ENCODE peak calls at places on chromosomes 4 and X, in six cellular contexts. H is HepG2, D is stomach, M is K562, O is suprapubic skin, Z is sigmoid colon. N is an unnamed sample.

GRCh38 chrX:44234116-44234515 is 109.4 kb downstream of the EFHC2 start:
- DNase-seq in D (no peak), O (no peak), Z (no peak), M (no peak), H (no peak), N (no peak)

GRCh38 chr4:39976945-39977488 is 694 bp downstream of the PDS5A start:
- DNase-seq in M (peak), Z (peak), O (no peak), D (peak), H (no peak), N (no peak)

GRCh38 chr4:704198-704891 is 1.3 kb upstream of the PCGF3 start:
- DNase-seq in D (no peak), H (no peak), M (no peak), O (no peak), Z (peak), N (no peak)

GRCh38 chr4:8329859-8330761 is 60.6 kb downstream of the HTRA3 start:
- DNase-seq in D (no peak), M (no peak), Z (peak), H (no peak), O (peak), N (no peak)

GRCh38 chrX:9862525-9862924 is 76.3 kb downstream of the SHROOM2 start:
- DNase-seq in H (no peak), D (no peak), O (no peak), M (no peak), Z (no peak), N (no peak)

GRCh38 chr4:170025523-170026252 is 507 bp downstream of the MFAP3L start:
- DNase-seq in O (peak), H (no peak), D (no peak), Z (peak), M (no peak), N (peak)

GRCh38 chr4:52376107-52376704 is 282.9 kb downstream of the USP46 start:
- DNase-seq in O (no peak), D (no peak), H (peak), Z (no peak), M (peak), N (no peak)

GRCh38 chrX:150456941-150457340 is 93.8 kb downstream of the MAMLD1 start:
- DNase-seq in M (no peak), Z (no peak), D (no peak), O (no peak), H (no peak), N (no peak)

GRCh38 chr4:183164963-183165362 is 65.9 kb downstream of the WWC2 start:
- DNase-seq in M (no peak), D (no peak), H (no peak), O (no peak), Z (no peak), N (no peak)

GRCh38 chrX:21974011-21974385 is 33.5 kb downstream of the SMS start:
- DNase-seq in O (no peak), D (no peak), H (no peak), Z (no peak), M (no peak), N (no peak)

GRCh38 chr4:168803727-168804126 is 206.3 kb downstream of the CBR4 start:
- DNase-seq in O (no peak), H (no peak), Z (no peak), M (no peak), D (no peak), N (no peak)

GRCh38 chr4:149296084-149296483 is 519.6 kb downstream of the IQCM start:
- DNase-seq in D (no peak), M (no peak), O (no peak), H (no peak), Z (no peak), N (no peak)

GRCh38 chr4:189600598-189601435 is 339.9 kb upstream of the FRG1 start:
- DNase-seq in H (no peak), Z (no peak), O (no peak), D (no peak), M (no peak), N (no peak)

GRCh38 chrX:24133280-24133679 is 16.2 kb upstream of the ZFX start:
- DNase-seq in O (no peak), D (no peak), M (no peak), H (no peak), Z (no peak), N (no peak)

GRCh38 chrX:65536291-65536690 is 1.7 kb upstream of the LAS1L start:
- DNase-seq in D (no peak), H (no peak), O (no peak), M (no peak), Z (no peak), N (no peak)

GRCh38 chrX:65534450-65535292 is at the start of gene LAS1L:
- DNase-seq in O (peak), D (peak), Z (peak), H (peak), M (peak), N (peak)

GRCh38 chrX:65532016-65532415 is 2.6 kb downstream of the LAS1L start:
- DNase-seq in Z (no peak), M (no peak), H (no peak), D (no peak), O (no peak), N (no peak)

GRCh38 chrX:65537229-65537628 is 2.6 kb upstream of the LAS1L start:
- DNase-seq in Z (no peak), O (no peak), M (no peak), D (no peak), H (no peak), N (no peak)
- TF ChIP-seq EP300 in Z (no peak), O (no peak), M (no peak), D (no peak), H (no peak), N (no peak)

DNA sequence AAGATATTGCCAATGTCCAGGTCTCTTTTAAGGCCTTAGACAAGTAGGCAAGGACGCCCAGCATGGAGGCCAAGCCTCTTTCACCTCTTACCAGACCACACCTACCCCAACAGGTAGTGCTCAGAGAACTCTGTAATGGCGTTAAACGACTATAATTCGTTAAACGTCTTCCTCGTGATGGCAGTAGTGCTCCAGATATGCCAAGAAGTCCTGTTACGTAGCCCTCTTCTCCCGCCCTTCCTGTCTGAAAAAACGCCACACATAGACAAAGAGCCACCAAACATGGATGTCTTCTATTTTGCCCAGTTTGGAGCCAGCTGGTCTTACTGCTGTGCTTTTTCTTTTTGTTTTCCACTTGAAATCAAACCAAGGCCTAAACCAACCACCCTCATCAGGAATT is 190.7 kb downstream of the OR13H1 start:
- DNase-seq in O (peak), D (peak), Z (peak), M (no peak), H (no peak), N (no peak)
- TF ChIP-seq CTCF in O (no peak), D (no peak), Z (no peak), M (no peak), H (no peak), N (peak)

GRCh38 chr4:11376571-11376970 is 52.1 kb downstream of the HS3ST1 start:
- DNase-seq in H (no peak), M (no peak), O (no peak), Z (no peak), D (no peak), N (no peak)

DNA sequence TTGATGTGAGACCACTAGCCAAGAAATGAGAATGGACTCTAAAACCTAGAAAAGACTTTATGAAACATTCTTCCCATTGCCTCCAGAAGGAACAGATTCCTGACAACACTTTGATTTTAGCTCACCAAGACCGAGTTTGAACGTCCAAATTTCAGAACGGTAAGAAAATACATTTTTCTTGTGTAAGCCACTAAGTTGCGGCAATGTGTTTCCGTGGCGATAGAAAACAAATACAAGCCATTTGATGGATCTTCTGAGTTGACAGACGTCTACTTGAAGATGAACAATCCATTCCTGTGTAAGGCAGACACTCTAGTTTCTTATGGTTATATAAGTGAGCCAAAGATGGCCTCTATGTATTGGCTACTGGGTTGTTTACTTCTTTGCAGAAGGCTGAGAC is 52.5 kb downstream of the HS3ST1 start:
- DNase-seq in O (no peak), M (no peak), Z (no peak), H (no peak), D (no peak), N (no peak)
- TF ChIP-seq POLR2AphosphoS5 in O (no peak), M (no peak), Z (no peak), H (no peak), D (no peak), N (no peak)

DNA sequence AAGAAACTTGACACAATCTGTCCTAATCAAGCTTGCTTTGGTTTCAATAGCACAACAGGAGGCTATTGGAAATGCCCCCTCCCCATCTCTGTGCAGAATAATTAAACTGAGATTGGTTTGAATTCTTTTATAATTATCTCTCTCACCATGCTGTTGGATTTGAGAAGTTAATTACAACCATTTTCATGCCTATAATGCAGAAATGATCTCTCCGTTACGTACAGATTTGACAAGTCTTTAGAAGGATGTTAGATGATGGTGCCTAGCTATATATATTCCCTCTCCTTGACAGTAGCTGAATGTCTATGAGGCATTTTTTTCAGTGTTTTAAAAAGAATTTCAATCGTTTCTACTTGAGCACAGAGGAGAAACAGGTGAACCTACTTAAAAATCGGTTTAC is 488.4 kb upstream of the TECRL start:
- DNase-seq in D (no peak), Z (no peak), H (no peak), O (no peak), M (no peak), N (no peak)
- TF ChIP-seq EP300 in D (no peak), Z (no peak), H (no peak), O (no peak), M (no peak), N (no peak)

DNA sequence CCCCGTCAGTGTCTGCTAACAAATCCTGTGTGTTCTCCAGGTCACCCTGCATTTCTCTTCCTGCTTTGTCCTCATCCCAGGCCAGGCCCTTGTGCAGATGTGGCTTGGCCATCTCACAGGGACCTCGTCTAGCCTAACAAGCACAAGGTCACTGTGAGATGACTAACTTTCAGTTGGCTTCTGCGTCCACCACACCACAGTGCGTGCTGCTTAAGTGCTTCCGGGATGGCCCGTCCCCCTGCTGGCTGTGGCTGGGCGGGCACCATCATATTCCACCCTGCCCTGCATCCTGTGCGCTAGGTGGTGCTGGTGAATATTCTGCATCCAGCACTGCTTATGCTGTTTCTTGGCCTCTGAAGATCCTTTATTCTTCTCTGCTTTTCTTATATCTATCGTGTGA is 33.8 kb downstream of the RBBP7 start:
- DNase-seq in H (peak), D (peak), M (peak), Z (no peak), O (no peak), N (no peak)
- TF ChIP-seq CTCF in H (peak), D (no peak), M (peak), Z (no peak), O (no peak), N (no peak)

GRCh38 chrX:46918434-46918833 is 6.2 kb downstream of the JADE3 start:
- DNase-seq in H (peak), O (no peak), D (peak), M (no peak), Z (no peak), N (no peak)
- TF ChIP-seq POLR2AphosphoS5 in H (no peak), O (no peak), D (peak), M (no peak), Z (no peak), N (no peak)

GRCh38 chr4:76572224-76572623 is 137.2 kb downstream of the SHROOM3 start:
- DNase-seq in H (no peak), D (no peak), M (no peak), O (no peak), Z (no peak), N (no peak)
- TF ChIP-seq EP300 in H (no peak), D (no peak), M (no peak), O (no peak), Z (no peak), N (no peak)

DNA sequence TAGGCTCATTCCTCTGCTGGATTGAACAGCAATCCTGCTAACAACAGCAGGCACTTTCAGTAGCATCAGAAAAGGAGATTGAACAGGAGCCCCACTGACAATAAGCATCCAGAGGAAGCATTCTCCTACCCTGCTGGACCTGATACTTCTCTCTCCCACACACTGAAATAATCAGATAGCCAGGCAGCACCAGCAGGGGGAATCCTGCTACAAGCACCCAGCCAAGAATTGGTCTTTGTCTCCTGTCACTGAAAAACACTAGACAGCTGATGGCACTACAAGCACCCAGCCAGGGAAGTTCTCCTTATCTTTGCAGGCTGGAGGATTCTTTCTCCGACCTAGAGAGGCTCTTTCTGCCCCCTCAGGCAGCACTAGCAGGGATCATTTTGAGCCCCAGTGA is 444.3 kb upstream of the GRIA3 start:
- DNase-seq in O (no peak), H (peak), M (no peak), D (no peak), Z (no peak), N (no peak)
- TF ChIP-seq CTCF in O (no peak), H (peak), M (no peak), D (no peak), Z (no peak), N (no peak)

N was measured in esophagus muscularis mucosa.